ENCODE peak calls at places on chromosomes 12 and 14, in eight cellular contexts. Y is DMS 273 treated with DMSO at 0.1 percent for 48 hours; K is nephron progenitor cell; P is anterior cingulate cortex; G is M059J; A is NCI-H1105; Q is activated gamma-delta T cell treated with anti-CD3 and anti-CD28 coated beads, Interleukin-2, amount 50 U/mL, for 16 hours; O is fibroblast of lung. F is an unnamed sample.

GRCh38 chr12:115756804-115757203 is 520.7 kb downstream of the MED13L start:
- DNase-seq in Y (no peak), K (no peak), P (no peak), G (no peak), A (no peak), Q (no peak), O (peak), F (no peak)

GRCh38 chr14:99531221-99532096 is 50.2 kb downstream of the CCNK start:
- DNase-seq in Y (no peak), K (no peak), P (no peak), G (no peak), A (no peak), Q (no peak), O (peak), F (peak)

GRCh38 chr14:29310757-29311156 is 544.2 kb downstream of the FOXG1 start:
- DNase-seq in Y (no peak), K (no peak), P (no peak), G (peak), A (no peak), Q (no peak), O (peak), F (no peak)

GRCh38 chr12:122852336-122853275 is 17.3 kb downstream of the HIP1R start:
- DNase-seq in Y (no peak), K (no peak), P (peak), G (no peak), A (no peak), Q (no peak), O (no peak), F (no peak)

GRCh38 chr14:59882957-59883356 is 12.4 kb upstream of the RTN1 start:
- DNase-seq in Y (no peak), K (no peak), P (no peak), G (no peak), A (no peak), Q (no peak), O (no peak), F (no peak)

GRCh38 chr12:129550353-129550752 is 353.5 kb downstream of the TMEM132D start:
- DNase-seq in Y (no peak), K (no peak), P (no peak), G (no peak), A (peak), Q (no peak), O (no peak), F (no peak)

GRCh38 chr12:57543666-57544065 is 3.3 kb downstream of the DCTN2 start:
- DNase-seq in Y (no peak), K (no peak), P (no peak), G (peak), A (no peak), Q (no peak), O (no peak), F (no peak)

GRCh38 chr14:100824156-100824555 is 1.8 kb upstream of the MEG3 start:
- DNase-seq in Y (no peak), K (peak), P (peak), G (no peak), A (no peak), Q (no peak), O (peak), F (no peak)

GRCh38 chr12:104667139-104667538 is 210.4 kb downstream of the CHST11 start:
- DNase-seq in Y (no peak), K (no peak), P (no peak), G (no peak), A (no peak), Q (no peak), O (peak), F (no peak)

GRCh38 chr12:68222336-68222735 is 3.3 kb downstream of the IL26 start:
- DNase-seq in Y (peak), K (no peak), P (no peak), G (no peak), A (peak), Q (no peak), O (peak), F (peak)

GRCh38 chr12:40286583-40286982 is 61.8 kb downstream of the LRRK2 start:
- DNase-seq in Y (no peak), K (no peak), P (no peak), G (no peak), A (no peak), Q (no peak), O (no peak), F (no peak)

GRCh38 chr12:47066278-47067048 is 13.0 kb upstream of the PCED1B start:
- DNase-seq in Y (no peak), K (no peak), P (no peak), G (no peak), A (no peak), Q (no peak), O (peak), F (no peak)

GRCh38 chr12:517538-517937 is 57.8 kb downstream of the B4GALNT3 start:
- DNase-seq in Y (no peak), K (no peak), P (no peak), G (no peak), A (no peak), Q (no peak), O (no peak), F (no peak)

GRCh38 chr12:65537978-65538377 is 259.5 kb downstream of the MSRB3 start:
- DNase-seq in Y (no peak), K (no peak), P (no peak), G (peak), A (no peak), Q (no peak), O (no peak), F (no peak)

GRCh38 chr12:68780731-68781130 is 27.2 kb upstream of the MDM2 start:
- DNase-seq in Y (no peak), K (no peak), P (no peak), G (no peak), A (no peak), Q (no peak), O (no peak), F (no peak)

GRCh38 chr14:74543771-74544170 is 50.2 kb downstream of the ISCA2 start:
- DNase-seq in Y (no peak), K (no peak), P (no peak), G (no peak), A (no peak), Q (no peak), O (no peak), F (no peak)

GRCh38 chr12:128265566-128265965 is 1.4 kb upstream of the TMEM132C start:
- DNase-seq in Y (no peak), K (no peak), P (no peak), G (no peak), A (no peak), Q (no peak), O (no peak), F (no peak)

GRCh38 chr12:2119266-2119665 is 66.5 kb downstream of the CACNA1C start:
- DNase-seq in Y (no peak), K (no peak), P (no peak), G (no peak), A (no peak), Q (no peak), O (peak), F (no peak)

GRCh38 chr14:31205681-31206535 is 1.7 kb downstream of the HECTD1 start:
- DNase-seq in Y (peak), K (no peak), P (no peak), G (peak), A (no peak), Q (no peak), O (peak), F (no peak)

GRCh38 chr14:100726467-100726811 is 253 bp upstream of the DLK1 start:
- DNase-seq in Y (no peak), K (no peak), P (no peak), G (no peak), A (no peak), Q (no peak), O (no peak), F (no peak)

GRCh38 chr14:98819132-98819866 is 452.7 kb downstream of the BCL11B start:
- DNase-seq in Y (no peak), K (no peak), P (no peak), G (no peak), A (no peak), Q (no peak), O (no peak), F (no peak)

GRCh38 chr12:55728185-55728931 is 451 bp downstream of the CD63 start:
- DNase-seq in Y (no peak), K (peak), P (peak), G (peak), A (peak), Q (no peak), O (peak), F (no peak)

GRCh38 chr14:20998674-20999366 is at the start of gene SLC39A2:
- DNase-seq in Y (no peak), K (peak), P (no peak), G (peak), A (no peak), Q (no peak), O (peak), F (no peak)

GRCh38 chr14:104586832-104587620 is 7.5 kb downstream of the C14orf180 start:
- DNase-seq in Y (peak), K (no peak), P (peak), G (no peak), A (no peak), Q (no peak), O (no peak), F (peak)

GRCh38 chr14:101496779-101497420 is 64.4 kb upstream of the DIO3 start:
- DNase-seq in Y (no peak), K (no peak), P (no peak), G (no peak), A (no peak), Q (no peak), O (no peak), F (no peak)

GRCh38 chr14:104929268-104930230 is 4.9 kb downstream of the PLD4 start:
- DNase-seq in Y (no peak), K (no peak), P (no peak), G (no peak), A (no peak), Q (no peak), O (no peak), F (no peak)

GRCh38 chr14:106083082-106083481 is 556.7 kb downstream of the TMEM121 start:
- DNase-seq in Y (no peak), K (no peak), P (no peak), G (no peak), A (no peak), Q (no peak), O (no peak), F (no peak)

GRCh38 chr12:48788852-48789775 is at the start of gene ADCY6:
- DNase-seq in Y (no peak), K (peak), P (peak), G (peak), A (peak), Q (no peak), O (peak), F (no peak)

GRCh38 chr12:27580561-27581330 is 56.7 kb downstream of the PPFIBP1 start:
- DNase-seq in Y (no peak), K (no peak), P (no peak), G (no peak), A (no peak), Q (no peak), O (no peak), F (no peak)

GRCh38 chr12:104612381-104612780 is 155.6 kb downstream of the CHST11 start:
- DNase-seq in Y (no peak), K (no peak), P (no peak), G (no peak), A (no peak), Q (no peak), O (no peak), F (no peak)

GRCh38 chr14:80607430-80608200 is 333.9 kb downstream of the CEP128 start:
- DNase-seq in Y (no peak), K (no peak), P (no peak), G (peak), A (no peak), Q (no peak), O (peak), F (no peak)

GRCh38 chr14:71659165-71659564 is 273.1 kb upstream of the RGS6 start:
- DNase-seq in Y (no peak), K (no peak), P (no peak), G (peak), A (no peak), Q (no peak), O (peak), F (no peak)